ENCODE peak calls at places on chromosomes 13 and 19, in four cellular contexts. X is HEK293T, J is GM12878, A is HepG2. N is an unnamed sample.

GRCh38 chr13:59111711-59112110 is 1052.0 kb downstream of the DIAPH3 start:
- DNase-seq in X (no peak), J (no peak), A (no peak), N (no peak)

GRCh38 chr13:91017031-91017668 is 330.3 kb upstream of the MIR17HG start:
- DNase-seq in J (peak), A (no peak), X (peak), N (peak)

GRCh38 chr13:114019367-114019766 is 45.5 kb upstream of the C13orf46 start:
- DNase-seq in A (no peak), X (peak), J (no peak), N (peak)

GRCh38 chr19:51726049-51726448 is 2.3 kb upstream of the HAS1 start:
- DNase-seq in X (no peak), A (no peak), J (no peak), N (peak)

GRCh38 chr19:13537454-13537853 is 31.2 kb upstream of the CACNA1A start:
- DNase-seq in X (no peak), A (no peak), J (no peak), N (peak)

GRCh38 chr19:36837902-36838783 is at the start of gene ZNF790:
- DNase-seq in X (peak), A (peak), J (peak), N (peak)

GRCh38 chr13:26021956-26022355 is 29.9 kb downstream of the SHISA2 start:
- DNase-seq in X (no peak), J (no peak), A (no peak), N (no peak)

GRCh38 chr19:58328999-58329398 is 2.2 kb downstream of the ZSCAN22 start:
- DNase-seq in J (no peak), A (no peak), X (peak), N (peak)

GRCh38 chr13:32164622-32165268 is 133.2 kb downstream of the FRY start:
- DNase-seq in A (peak), X (peak), J (peak), N (peak)

GRCh38 chr19:45476349-45476717 is 8.5 kb downstream of the FOSB start:
- DNase-seq in A (no peak), J (no peak), X (no peak), N (no peak)

GRCh38 chr19:11378319-11379189 is 4.1 kb downstream of the SWSAP1 start:
- DNase-seq in A (peak), J (no peak), X (no peak), N (peak)

GRCh38 chr19:17405250-17406038 is at the start of gene BST2:
- DNase-seq in X (peak), J (peak), A (peak), N (peak)

GRCh38 chr13:65112123-65113075 is 2117.7 kb downstream of the PCDH9 start:
- DNase-seq in J (no peak), A (no peak), X (no peak), N (no peak)

GRCh38 chr13:109790951-109791605 is 4.7 kb upstream of the IRS2 start:
- DNase-seq in X (peak), A (peak), J (no peak), N (no peak)

GRCh38 chr19:33438987-33439781 is 65.7 kb downstream of the CEBPG start:
- DNase-seq in A (no peak), J (no peak), X (no peak), N (no peak)

GRCh38 chr19:48633148-48634035 is 3.8 kb downstream of the DBP start:
- DNase-seq in J (no peak), A (no peak), X (no peak), N (peak)

GRCh38 chr13:74573654-74574053 is 439.4 kb upstream of the KLF12 start:
- DNase-seq in X (peak), A (peak), J (no peak), N (peak)

GRCh38 chr19:4328243-4328990 is 10.2 kb downstream of the STAP2 start:
- DNase-seq in A (no peak), J (peak), X (peak), N (peak)

GRCh38 chr13:79637086-79637763 is 156.3 kb downstream of the NDFIP2 start:
- DNase-seq in X (no peak), A (no peak), J (no peak), N (no peak)

GRCh38 chr19:7975037-7975436 is 30.4 kb downstream of the ELAVL1 start:
- DNase-seq in A (no peak), X (no peak), J (no peak), N (no peak)

GRCh38 chr19:33887891-33888290 is 91.2 kb downstream of the KCTD15 start:
- DNase-seq in X (no peak), J (no peak), A (no peak), N (no peak)

GRCh38 chr13:108558489-108558888 is 70.9 kb upstream of the MYO16 start:
- DNase-seq in J (no peak), X (no peak), A (no peak), N (no peak)

GRCh38 chr19:1245884-1246816 is 2.2 kb upstream of the MIDN start:
- DNase-seq in A (peak), X (no peak), J (no peak), N (no peak)

GRCh38 chr13:44116562-44117315 is 237.0 kb downstream of the LACC1 start:
- DNase-seq in X (no peak), A (no peak), J (no peak), N (no peak)

GRCh38 chr19:33195711-33196347 is 1.7 kb downstream of the LRP3 start:
- DNase-seq in J (no peak), A (no peak), X (no peak), N (no peak)

GRCh38 chr13:81442904-81443303 is 1102.0 kb upstream of the SPRY2 start:
- DNase-seq in J (no peak), X (no peak), A (no peak), N (no peak)

DNA sequence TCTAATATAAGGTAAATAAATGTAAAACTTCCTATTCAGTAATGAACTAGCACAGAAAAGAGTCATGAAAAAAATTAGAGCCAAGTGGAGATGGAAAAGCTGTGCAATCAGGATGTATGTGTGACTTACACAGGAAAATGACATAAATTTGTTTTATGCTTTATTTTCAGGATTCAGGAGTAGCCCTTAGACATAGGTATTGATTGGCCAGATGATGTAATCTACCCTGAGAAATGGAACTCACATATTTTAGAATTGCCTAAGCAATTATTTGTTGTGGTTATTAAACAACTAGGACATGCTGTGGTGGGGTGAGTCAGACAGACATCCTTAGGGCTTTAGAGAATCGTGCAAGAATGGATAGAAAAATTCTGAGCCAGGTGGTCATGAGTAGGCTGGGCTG is 110.7 kb downstream of the PCDH9 start:
- DNase-seq in J (no peak), X (no peak), A (no peak), N (no peak)
- TF ChIP-seq TARDBP in J (no peak), X (no peak), A (no peak), N (no peak)

DNA sequence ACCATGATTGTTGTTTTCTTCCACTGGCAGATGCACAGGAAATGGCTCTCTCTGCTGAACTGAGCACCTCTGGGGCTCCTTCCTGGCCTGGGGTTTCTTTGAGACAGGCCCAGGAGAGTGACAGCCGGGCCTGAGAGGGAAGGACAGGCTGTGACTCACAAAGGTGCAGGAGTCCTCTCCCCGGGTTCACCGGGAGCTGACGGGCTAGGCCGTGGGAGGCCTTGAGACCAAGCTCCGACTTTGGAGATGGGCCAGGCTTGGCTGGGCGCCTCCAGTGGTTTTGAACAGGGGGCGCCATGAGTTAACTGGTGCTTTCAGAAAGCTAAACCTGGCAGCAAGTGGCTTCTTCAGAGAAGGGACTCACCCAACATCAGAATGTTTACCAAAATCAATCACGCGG is 143.4 kb downstream of the URI1 start:
- DNase-seq in J (no peak), A (peak), X (peak), N (peak)
- TF ChIP-seq TARDBP in J (no peak), A (no peak), X (no peak), N (no peak)

GRCh38 chr13:99473515-99473914 is 27.8 kb upstream of the TM9SF2 start:
- DNase-seq in A (no peak), J (no peak), X (no peak), N (no peak)
- TF ChIP-seq TARDBP in A (no peak), J (no peak), X (no peak), N (no peak)

DNA sequence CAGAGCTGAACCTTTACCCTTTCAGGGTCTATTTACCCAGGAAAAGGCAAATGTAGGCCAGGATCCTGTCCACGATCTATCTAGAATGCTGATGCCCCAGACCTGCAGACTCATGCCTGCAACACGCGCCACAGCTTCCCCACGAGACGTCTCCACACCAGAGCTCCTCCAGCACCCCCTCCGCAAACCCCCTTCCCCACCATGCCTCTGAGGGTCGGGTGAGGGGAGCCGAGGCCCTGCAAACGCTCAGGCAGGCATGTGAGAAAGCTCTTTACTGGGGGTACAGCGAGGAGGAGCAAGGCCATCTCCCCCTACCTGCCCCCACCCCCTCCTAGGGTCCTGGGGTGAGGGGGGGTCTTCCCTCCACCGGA is 8.9 kb downstream of the DYRK1B start:
- DNase-seq in A (no peak), X (no peak), J (no peak), N (no peak)
- TF ChIP-seq TARDBP in A (no peak), X (no peak), J (no peak), N (no peak)

GRCh38 chr19:39297931-39298634 is 1.9 kb downstream of the IFNL1 start:
- DNase-seq in X (no peak), A (no peak), J (no peak), N (no peak)

GRCh38 chr19:39296906-39297305 is 699 bp downstream of the IFNL1 start:
- DNase-seq in J (no peak), A (no peak), X (no peak), N (no peak)

GRCh38 chr19:39293394-39293793 is 2.8 kb upstream of the IFNL1 start:
- DNase-seq in A (no peak), J (no peak), X (no peak), N (no peak)

GRCh38 chr19:39299404-39299803 is 3.2 kb downstream of the IFNL1 start:
- DNase-seq in X (no peak), A (no peak), J (no peak), N (no peak)

GRCh38 chr19:39296055-39296645 is at the start of gene IFNL1:
- DNase-seq in J (no peak), X (no peak), A (no peak), N (no peak)
- TF ChIP-seq TARDBP in J (no peak), X (no peak), A (no peak), N (no peak)

N was measured in K562.